ENCODE peak calls at places on chromosomes 12 and 14, in eight cellular contexts. J is effector CD4-positive, alpha-beta T cell; K is islet precursor cell; S is GM20000; B is BE2C; H is AG08395; Z is A549; D is NCI-H748 treated with DMSO at 0.1 percent for 48 hours. X is an unnamed sample.
A peak's percentile ranks its signal among the peaks of the same experiment; 100 is the strongest.

GRCh38 chr12:62328296-62328921 is 68.2 kb downstream of the USP15 start:
- DNase-seq in D (no peak), Z (no peak), S (no peak), B (no peak), H (no peak), J (no peak), K (no peak), X (no peak)

GRCh38 chr14:50395448-50395847 is 1.2 kb downstream of the CDKL1 start:
- DNase-seq in K (no peak), D (no peak), H (no peak), J (no peak), Z (no peak), S (no peak), B (no peak), X (no peak)

GRCh38 chr14:70893842-70894237 is 13.4 kb upstream of the PCNX1 start:
- DNase-seq in H (no peak), J (no peak), B (no peak), S (peak; percentile 37), D (no peak), K (no peak), Z (no peak), X (no peak)

GRCh38 chr12:101700299-101700820 is 2.9 kb downstream of the CHPT1 start:
- DNase-seq in K (no peak), Z (no peak), B (no peak), J (no peak), S (no peak), D (no peak), H (no peak), X (no peak)

GRCh38 chr12:1724250-1724649 is 33.4 kb downstream of the ADIPOR2 start:
- DNase-seq in D (no peak), J (no peak), H (no peak), Z (no peak), B (no peak), S (no peak), K (no peak), X (no peak)

GRCh38 chr12:25689996-25690501 is 137.0 kb upstream of the LMNTD1 start:
- DNase-seq in B (peak; percentile 94), J (no peak), H (peak; percentile 33), D (no peak), K (no peak), S (no peak), Z (no peak), X (peak; percentile 62)

GRCh38 chr14:95098984-95099599 is 58.2 kb downstream of the DICER1 start:
- DNase-seq in Z (peak; percentile 82), J (no peak), D (peak; percentile 23), H (peak; percentile 69), K (peak; percentile 78), S (peak; percentile 14), B (peak; percentile 68), X (no peak)

GRCh38 chr12:104506691-104507401 is 50.1 kb downstream of the CHST11 start:
- DNase-seq in Z (no peak), D (peak; percentile 77), H (no peak), B (no peak), J (no peak), S (no peak), K (no peak), X (no peak)

GRCh38 chr12:62259311-62259992 is 752 bp upstream of the USP15 start:
- DNase-seq in D (peak; percentile 73), J (peak; percentile 3), S (no peak), Z (peak; percentile 21), K (no peak), H (no peak), B (no peak), X (peak; percentile 27)

GRCh38 chr12:75727577-75727976 is 216.2 kb upstream of the KRR1 start:
- DNase-seq in S (no peak), J (no peak), K (peak; percentile 64), Z (peak; percentile 31), B (no peak), D (no peak), H (no peak), X (no peak)

GRCh38 chr12:55684761-55685370 is 22.8 kb downstream of the ITGA7 start:
- DNase-seq in Z (no peak), B (no peak), J (no peak), S (no peak), H (no peak), K (peak; percentile 45), D (no peak), X (no peak)

GRCh38 chr12:88546851-88547250 is 33.4 kb downstream of the KITLG start:
- DNase-seq in S (no peak), Z (no peak), K (no peak), D (no peak), J (no peak), B (no peak), H (peak; percentile 21), X (no peak)

GRCh38 chr14:75280831-75281690 is 2.4 kb downstream of the FOS start:
- DNase-seq in D (no peak), S (no peak), B (no peak), K (no peak), H (no peak), Z (peak; percentile 56), J (peak; percentile 41), X (no peak)

GRCh38 chr14:93040443-93040842 is 75.3 kb downstream of the ITPK1 start:
- DNase-seq in D (no peak), J (no peak), H (no peak), B (no peak), S (no peak), K (no peak), Z (no peak), X (no peak)

GRCh38 chr12:10673660-10674384 is at the start of gene STYK1:
- DNase-seq in K (peak; percentile 91), H (peak; percentile 60), J (peak; percentile 34), D (peak; percentile 76), S (peak; percentile 75), B (peak; percentile 20), Z (peak; percentile 64), X (no peak)

GRCh38 chr14:60653388-60653690 is 4.1 kb upstream of the SIX1 start:
- DNase-seq in D (peak; percentile 55), Z (no peak), B (no peak), H (no peak), S (peak; percentile 25), J (no peak), K (no peak), X (no peak)

GRCh38 chr12:111444314-111444705 is 38.6 kb downstream of the SH2B3 start:
- DNase-seq in K (peak; percentile 56), Z (no peak), D (no peak), S (peak; percentile 60), B (no peak), H (no peak), J (no peak), X (no peak)

GRCh38 chr12:131091413-131091975 is 137.8 kb downstream of the ADGRD1 start:
- DNase-seq in S (peak; percentile 73), B (peak; percentile 1), D (no peak), J (no peak), Z (no peak), H (no peak), K (no peak), X (no peak)

GRCh38 chr12:122853582-122854245 is 18.5 kb downstream of the HIP1R start:
- DNase-seq in S (no peak), D (no peak), Z (no peak), B (no peak), J (no peak), K (no peak), H (no peak), X (no peak)

GRCh38 chr14:76576047-76576741 is 185.1 kb upstream of the VASH1 start:
- DNase-seq in Z (no peak), S (no peak), D (peak; percentile 61), J (no peak), B (no peak), H (no peak), K (no peak), X (peak; percentile 73)

GRCh38 chr12:64706366-64706765 is 52.8 kb downstream of the GNS start:
- DNase-seq in J (no peak), Z (no peak), K (peak; percentile 56), B (no peak), D (no peak), S (no peak), H (no peak), X (peak; percentile 55)

GRCh38 chr14:103740991-103741689 is 25.5 kb downstream of the ZFYVE21 start:
- DNase-seq in H (peak; percentile 56), D (no peak), J (no peak), K (peak; percentile 68), Z (no peak), S (no peak), B (no peak), X (no peak)

GRCh38 chr14:97138801-97139200 is 341.6 kb downstream of the VRK1 start:
- DNase-seq in J (no peak), K (no peak), S (no peak), B (no peak), H (no peak), Z (no peak), D (peak; percentile 6), X (no peak)

GRCh38 chr12:79155703-79156102 is 291.1 kb downstream of the SYT1 start:
- DNase-seq in K (no peak), B (no peak), H (peak; percentile 10), S (no peak), J (no peak), D (no peak), Z (no peak), X (peak; percentile 47)

GRCh38 chr12:126069549-126070165 is 1004.4 kb downstream of the AACS start:
- DNase-seq in K (peak; percentile 80), Z (peak; percentile 68), S (peak; percentile 25), J (no peak), H (peak; percentile 5), B (peak; percentile 61), D (peak; percentile 68), X (peak; percentile 62)